ENCODE peak calls at places on chromosomes 13 and 19, in ten cellular contexts. O is astrocyte of the spinal cord; I is NCI-H1930; E is heart left ventricle; H is NCI-H774; A is stimulated activated CD4-positive, alpha-beta T cell treated with anti-CD3 and anti-CD28 coated beads, TNF-alpha, amount 100 ng/mL, for 1 hour; G is posterior cingulate gyrus; X is activated naive CD4-positive, alpha-beta T cell treated with anti-CD3 and anti-CD28 coated beads for 36 hours; R is Ammon's horn; Z is MV-4-11. L is an unnamed sample.

GRCh38 chr19:16367269-16367683 is 42.6 kb downstream of the KLF2 start:
- DNase-seq in Z (peak; percentile 98), G (no peak), I (no peak), O (no peak), R (no peak), X (peak; percentile 71), H (no peak), A (no peak), E (no peak), L (no peak)

GRCh38 chr19:50315773-50316448 is 13.3 kb downstream of the KCNC3 start:
- DNase-seq in R (no peak), E (no peak), G (no peak), Z (peak; percentile 29), H (peak; percentile 49), X (peak; percentile 70), A (no peak), I (peak; percentile 73), O (peak; percentile 7), L (no peak)

GRCh38 chr13:26909515-26909914 is 148.9 kb upstream of the GPR12 start:
- DNase-seq in E (no peak), R (no peak), H (no peak), A (no peak), O (no peak), G (no peak), Z (no peak), X (no peak), I (no peak), L (no peak)

GRCh38 chr13:99446242-99446641 is 55.0 kb upstream of the TM9SF2 start:
- DNase-seq in O (no peak), R (no peak), X (no peak), I (no peak), A (no peak), G (no peak), Z (no peak), H (no peak), E (no peak), L (no peak)

GRCh38 chr19:45271098-45271497 is 20.0 kb downstream of the MARK4 start:
- DNase-seq in G (no peak), O (no peak), E (no peak), Z (no peak), A (no peak), X (no peak), R (no peak), H (no peak), I (no peak), L (no peak)

GRCh38 chr19:52507266-52507665 is 20.2 kb upstream of the ZNF808 start:
- DNase-seq in O (no peak), I (no peak), X (no peak), H (no peak), G (no peak), A (no peak), E (no peak), R (no peak), Z (no peak), L (no peak)

GRCh38 chr19:15452111-15453047 is 2.6 kb upstream of the WIZ start:
- DNase-seq in R (peak; percentile 55), G (peak; percentile 50), O (peak; percentile 82), Z (no peak), X (peak; percentile 33), H (peak; percentile 77), A (no peak), E (peak; percentile 94), I (peak; percentile 14), L (peak; percentile 62)

GRCh38 chr19:30686252-30686762 is 314.1 kb downstream of the ZNF536 start:
- DNase-seq in H (no peak), R (peak; percentile 22), A (no peak), I (no peak), G (no peak), Z (no peak), E (no peak), O (peak; percentile 5), X (no peak), L (no peak)

GRCh38 chr13:32267836-32268439 is 47.2 kb downstream of the ZAR1L start:
- DNase-seq in E (no peak), O (no peak), R (no peak), H (no peak), X (peak; percentile 67), A (no peak), Z (no peak), G (no peak), I (peak; percentile 7), L (peak; percentile 35)

GRCh38 chr19:46634656-46635218 is 1.3 kb downstream of the GNG8 start:
- DNase-seq in G (no peak), A (no peak), H (no peak), R (no peak), X (no peak), I (no peak), O (no peak), Z (no peak), E (no peak), L (no peak)

GRCh38 chr13:97015661-97016350 is 21.5 kb upstream of the OXGR1 start:
- DNase-seq in I (no peak), R (no peak), E (no peak), A (no peak), Z (peak; percentile 32), G (no peak), X (peak; percentile 21), O (peak; percentile 50), H (no peak), L (no peak)

GRCh38 chr19:10262771-10263170 is 8.1 kb upstream of the ICAM1 start:
- DNase-seq in E (no peak), I (no peak), X (no peak), R (no peak), A (no peak), Z (no peak), H (no peak), O (no peak), G (no peak), L (no peak)

GRCh38 chr13:20465218-20465879 is 60.3 kb downstream of the CRYL1 start:
- DNase-seq in O (no peak), Z (no peak), R (no peak), A (no peak), I (no peak), G (no peak), H (no peak), E (no peak), X (no peak), L (peak; percentile 30)

GRCh38 chr19:2274937-2275535 is 6.9 kb downstream of the PEAK3 start:
- DNase-seq in G (peak; percentile 75), H (peak; percentile 10), X (peak; percentile 72), O (peak; percentile 53), Z (peak; percentile 73), A (no peak), E (peak; percentile 78), R (peak; percentile 83), I (no peak), L (no peak)

L was measured in LoVo.